ENCODE peak calls at places on chromosomes 1 and 21, in six cellular contexts. M is neural progenitor cell; O is fibroblast of mammary gland; S is activated CD8-positive, alpha-beta memory T cell treated with anti-CD3 and anti-CD28 coated beads, Interleukin-2, amount 50 U/mL, for 48 hours; L is tibial nerve; U is bronchial epithelial cell. H is an unnamed sample.

GRCh38 chr1:113217447-113218208 is 144.6 kb downstream of the LRIG2 start:
- DNase-seq in M (no peak), O (no peak), S (no peak), L (no peak), U (no peak), H (no peak)

GRCh38 chr1:165364432-165365133 is 8.1 kb upstream of the LMX1A start:
- DNase-seq in M (no peak), O (peak), S (no peak), L (peak), U (peak), H (peak)

GRCh38 chr21:44568667-44569556 is 4.6 kb upstream of the KRTAP10-4 start:
- DNase-seq in M (no peak), O (no peak), S (no peak), L (no peak), U (no peak), H (no peak)

GRCh38 chr1:20265243-20265642 is 25.4 kb upstream of the VWA5B1 start:
- DNase-seq in M (no peak), O (peak), S (no peak), L (no peak), U (no peak), H (no peak)

GRCh38 chr1:844472-845026 is 79.2 kb upstream of the SAMD11 start:
- DNase-seq in M (peak), O (no peak), S (no peak), L (no peak), U (no peak), H (no peak)

GRCh38 chr1:223038288-223039006 is 104.6 kb downstream of the TLR5 start:
- DNase-seq in M (no peak), O (no peak), S (peak), L (no peak), U (no peak), H (no peak)

GRCh38 chr1:10471411-10472219 is 714 bp downstream of the DFFA start:
- DNase-seq in M (no peak), O (peak), S (peak), L (no peak), U (peak), H (peak)

GRCh38 chr1:109027841-109028240 is 14.1 kb downstream of the WDR47 start:
- DNase-seq in M (no peak), O (no peak), S (no peak), L (no peak), U (peak), H (no peak)

GRCh38 chr21:42820513-42821465 is 58.5 kb downstream of the WDR4 start:
- DNase-seq in M (no peak), O (no peak), S (peak), L (no peak), U (no peak), H (no peak)